ENCODE peak calls at places on chromosomes 7 and 10, in five cellular contexts. E, B, K, O and F are unnamed samples.
A peak's percentile ranks its signal among the peaks of the same experiment; 100 is the strongest.

GRCh38 chr7:116543664-116544063 is 18.8 kb downstream of the CAV1 start:
- DNase-seq in E (no peak), B (no peak), K (no peak), O (no peak), F (no peak)

GRCh38 chr10:24900888-24901685 is 51.3 kb downstream of the PRTFDC1 start:
- DNase-seq in E (no peak), B (no peak), K (no peak), O (no peak), F (no peak)

GRCh38 chr7:102284891-102285540 is 1.7 kb upstream of the SH2B2 start:
- DNase-seq in E (no peak), B (no peak), K (no peak), O (peak; percentile 50), F (no peak)

GRCh38 chr10:1159131-1160061 is 103.2 kb downstream of the WDR37 start:
- DNase-seq in E (no peak), B (no peak), K (no peak), O (no peak), F (no peak)

GRCh38 chr7:70693300-70693689 is 438.6 kb upstream of the GALNT17 start:
- DNase-seq in E (peak; percentile 80), B (no peak), K (no peak), O (no peak), F (no peak)

GRCh38 chr7:90726623-90727022 is 130.5 kb downstream of the CDK14 start:
- DNase-seq in E (no peak), B (no peak), K (no peak), O (no peak), F (peak; percentile 34)

GRCh38 chr10:70461397-70462348 is 16.9 kb upstream of the PALD1 start:
- DNase-seq in E (peak; percentile 81), B (no peak), K (peak; percentile 67), O (peak; percentile 52), F (peak; percentile 48)

GRCh38 chr7:38744746-38745145 is 113.6 kb upstream of the AMPH start:
- DNase-seq in E (no peak), B (no peak), K (no peak), O (no peak), F (no peak)

GRCh38 chr7:45924283-45924682 is 3.2 kb upstream of the IGFBP3 start:
- DNase-seq in E (peak; percentile 75), B (no peak), K (no peak), O (no peak), F (no peak)

GRCh38 chr10:21315321-21316220 is 209.9 kb downstream of the SKIDA1 start:
- DNase-seq in E (peak; percentile 76), B (no peak), K (no peak), O (peak; percentile 69), F (no peak)

GRCh38 chr10:6988654-6989053 is 408.6 kb upstream of the PRKCQ start:
- DNase-seq in E (no peak), B (no peak), K (no peak), O (no peak), F (no peak)

GRCh38 chr7:42237891-42238531 is 1.0 kb upstream of the GLI3 start:
- DNase-seq in E (peak; percentile 86), B (no peak), K (no peak), O (peak; percentile 76), F (no peak)

GRCh38 chr10:90993340-90993739 is 72.5 kb upstream of the ANKRD1 start:
- DNase-seq in E (no peak), B (no peak), K (no peak), O (no peak), F (no peak)

GRCh38 chr7:111162692-111163091 is 71.8 kb downstream of the LRRN3 start:
- DNase-seq in E (no peak), B (no peak), K (no peak), O (no peak), F (no peak)

GRCh38 chr10:103715430-103715829 is 139.9 kb downstream of the SH3PXD2A start:
- DNase-seq in E (no peak), B (no peak), K (peak; percentile 32), O (no peak), F (no peak)

GRCh38 chr7:77537595-77538185 is 595 bp downstream of the PTPN12 start:
- DNase-seq in E (no peak), B (no peak), K (no peak), O (peak; percentile 39), F (peak; percentile 40)

GRCh38 chr10:10677479-10677878 is 340.2 kb upstream of the CELF2 start:
- DNase-seq in E (peak; percentile 83), B (peak; percentile 70), K (no peak), O (peak; percentile 57), F (peak; percentile 27)

GRCh38 chr10:72248477-72249151 is 25.1 kb upstream of the DDIT4 start:
- DNase-seq in E (peak; percentile 92), B (no peak), K (no peak), O (peak; percentile 81), F (peak; percentile 97)

GRCh38 chr10:104777086-104777799 is 136.2 kb downstream of the SORCS3 start:
- DNase-seq in E (no peak), B (no peak), K (no peak), O (no peak), F (no peak)

GRCh38 chr10:11192304-11193018 is 174.8 kb downstream of the CELF2 start:
- DNase-seq in E (no peak), B (no peak), K (no peak), O (peak; percentile 37), F (no peak)

GRCh38 chr7:107661081-107661864 is 645 bp downstream of the SLC26A4 start:
- DNase-seq in E (peak; percentile 82), B (no peak), K (no peak), O (peak; percentile 54), F (peak; percentile 51)

GRCh38 chr7:116138202-116138801 is 72.0 kb upstream of the TES start:
- DNase-seq in E (no peak), B (no peak), K (peak; percentile 48), O (no peak), F (peak; percentile 57)

GRCh38 chr10:14822879-14823755 is 14.7 kb downstream of the CDNF start:
- DNase-seq in E (no peak), B (no peak), K (peak; percentile 16), O (no peak), F (peak; percentile 28)

GRCh38 chr10:18332048-18332447 is 191.8 kb downstream of the CACNB2 start:
- DNase-seq in E (no peak), B (no peak), K (no peak), O (no peak), F (no peak)

GRCh38 chr7:106277976-106278375 is 6.8 kb downstream of the NAMPT start:
- DNase-seq in E (no peak), B (no peak), K (no peak), O (no peak), F (no peak)

GRCh38 chr7:158959954-158960353 is 103.6 kb downstream of the DYNC2I1 start:
- DNase-seq in E (no peak), B (no peak), K (no peak), O (no peak), F (no peak)

GRCh38 chr7:158958618-158959017 is 102.3 kb downstream of the DYNC2I1 start:
- DNase-seq in E (no peak), B (no peak), K (no peak), O (no peak), F (no peak)

GRCh38 chr7:158959021-158959717 is 102.8 kb downstream of the DYNC2I1 start:
- DNase-seq in E (no peak), B (no peak), K (no peak), O (no peak), F (no peak)

GRCh38 chr7:158966780-158967390 is 110.5 kb downstream of the DYNC2I1 start:
- DNase-seq in E (no peak), B (no peak), K (no peak), O (no peak), F (no peak)

GRCh38 chr7:158963780-158964222 is 107.4 kb downstream of the DYNC2I1 start:
- DNase-seq in E (no peak), B (no peak), K (no peak), O (no peak), F (no peak)
- H3K27me3 ChIP-seq in E (no peaks in the 10 kb centered on the region), B (no peaks in the 10 kb centered on the region), K (no peaks in the 10 kb centered on the region), O (peaks cover 12% of the 10 kb centered on the region), F (no peaks in the 10 kb centered on the region)

GRCh38 chr7:100127866-100128601 is 1.3 kb downstream of the MBLAC1 start:
- DNase-seq in E (no peak), B (no peak), K (no peak), O (no peak), F (peak; percentile 24)
- H3K4me1 ChIP-seq in E (no peaks in the 10 kb centered on the region), B (no peaks in the 10 kb centered on the region), K (peaks cover 54% of the 10 kb centered on the region), O (peaks cover 32% of the 10 kb centered on the region), F (peaks cover 5% of the 10 kb centered on the region)

GRCh38 chr7:94030634-94031033 is 26.5 kb upstream of the BET1 start:
- DNase-seq in E (no peak), B (no peak), K (no peak), O (no peak), F (no peak)
- H3K27me3 ChIP-seq in E (no peaks in the 10 kb centered on the region), B (no peaks in the 10 kb centered on the region), K (peaks cover 38% of the 10 kb centered on the region), O (no peaks in the 10 kb centered on the region), F (no peaks in the 10 kb centered on the region)

DNA sequence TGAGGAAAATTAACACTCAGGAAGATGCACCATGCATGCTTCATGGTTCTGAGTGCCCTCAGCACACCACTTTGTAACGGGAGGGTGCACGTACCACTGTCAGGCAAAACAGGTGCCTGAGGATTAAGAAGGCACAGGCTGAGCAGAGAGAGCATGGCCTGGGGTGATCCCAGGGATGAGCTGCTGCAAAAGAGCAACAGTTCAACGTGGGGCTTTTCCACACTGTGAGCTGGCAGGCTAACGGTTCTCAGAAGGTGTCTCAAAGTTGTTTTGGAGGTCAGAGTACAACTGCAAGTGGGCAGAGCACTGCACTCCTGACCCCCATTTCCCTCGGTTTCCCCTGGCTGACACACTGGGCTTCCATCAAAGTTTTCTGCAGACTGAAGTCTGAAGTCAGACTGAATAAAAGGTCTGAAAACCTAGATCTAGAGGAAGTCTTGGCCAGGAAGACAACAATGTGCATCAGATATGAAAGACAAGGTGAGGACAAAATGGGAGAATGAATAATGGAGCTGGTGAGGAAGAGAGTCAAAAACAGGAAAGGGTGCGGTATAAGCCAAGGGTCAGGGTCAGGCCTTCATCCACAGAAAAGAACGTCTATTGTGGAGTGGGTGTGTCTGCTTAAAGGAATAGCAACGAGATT is 20.5 kb downstream of the ZNF438 start:
- DNase-seq in E (no peak), B (no peak), K (no peak), O (no peak), F (peak; percentile 56)
- H3K4me1 ChIP-seq in E (peaks cover 8% of the 10 kb centered on the region), B (no peaks in the 10 kb centered on the region), K (peaks cover 9% of the 10 kb centered on the region), O (peaks cover 48% of the 10 kb centered on the region), F (no peaks in the 10 kb centered on the region)

DNA sequence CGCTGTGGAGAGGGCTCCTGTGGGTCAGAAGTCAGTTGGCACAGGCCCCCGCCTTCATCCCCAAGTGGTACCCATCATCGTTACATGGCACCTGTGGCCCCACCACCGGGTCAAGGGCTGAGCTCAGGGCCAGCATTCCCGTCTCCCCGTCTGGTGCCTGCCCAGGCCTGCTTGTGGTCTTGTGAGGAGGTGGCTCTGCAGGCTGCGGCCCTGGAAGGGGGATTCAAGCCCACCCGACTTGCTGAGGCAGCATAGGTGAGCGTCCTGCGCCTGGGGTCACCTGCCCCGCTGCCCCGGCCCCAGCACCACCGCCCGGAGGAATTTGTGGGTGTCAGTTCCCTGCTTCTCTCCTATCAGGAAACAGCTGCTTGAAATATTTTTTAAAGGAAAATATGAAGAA is 53.0 kb upstream of the EN2 start:
- DNase-seq in E (no peak), B (no peak), K (no peak), O (no peak), F (no peak)
- H3K27me3 ChIP-seq in E (no peaks in the 10 kb centered on the region), B (no peaks in the 10 kb centered on the region), K (no peaks in the 10 kb centered on the region), O (peaks cover 78% of the 10 kb centered on the region), F (peaks cover 7% of the 10 kb centered on the region)